ENCODE peak calls at places on chromosomes 13 and 19, in four cellular contexts. J, A, P and E are unnamed samples. For H3K27me3 and H3K9me3, the result is how much of the 10 kb centered on the place peaks cover.

GRCh38 chr19:11387154-11388034 is 3.3 kb upstream of the EPOR start:
- DNase-seq in A (no peak), P (no peak), J (no peak), E (no peak)

GRCh38 chr13:106753241-106753640 is 185.3 kb upstream of the ARGLU1 start:
- DNase-seq in J (no peak), A (peak), P (no peak), E (peak)

GRCh38 chr13:50244913-50245574 is 229.8 kb downstream of the KCNRG start:
- DNase-seq in A (peak), P (no peak), J (no peak), E (no peak)

GRCh38 chr19:5083547-5083965 is 114.6 kb downstream of the KDM4B start:
- DNase-seq in J (no peak), A (no peak), P (no peak), E (peak)

GRCh38 chr13:99741979-99742378 is 229.6 kb downstream of the ZIC5 start:
- DNase-seq in A (no peak), P (no peak), J (no peak), E (no peak)

GRCh38 chr19:17103177-17103576 is 27.6 kb downstream of the MYO9B start:
- DNase-seq in A (peak), J (peak), P (no peak), E (no peak)

GRCh38 chr13:46109451-46109850 is 4.6 kb upstream of the CPB2 start:
- DNase-seq in J (no peak), P (no peak), A (no peak), E (no peak)

GRCh38 chr19:53160350-53160749 is 1.5 kb upstream of the ZNF347 start:
- DNase-seq in A (no peak), P (no peak), J (no peak), E (no peak)

GRCh38 chr19:17389957-17390664 is 3.9 kb downstream of the CCDC194 start:
- DNase-seq in P (no peak), A (no peak), J (peak), E (no peak)

GRCh38 chr19:2274937-2275535 is 6.9 kb downstream of the PEAK3 start:
- DNase-seq in P (no peak), J (peak), A (peak), E (peak)

GRCh38 chr13:95254341-95254740 is 46.9 kb downstream of the ABCC4 start:
- DNase-seq in A (no peak), J (no peak), P (no peak), E (no peak)

GRCh38 chr19:46015080-46015960 is 7.5 kb downstream of the PGLYRP1 start:
- DNase-seq in J (peak), P (peak), A (no peak), E (peak)

GRCh38 chr19:33205531-33206260 is 11.6 kb downstream of the LRP3 start:
- DNase-seq in P (no peak), J (no peak), A (no peak), E (no peak)

GRCh38 chr19:48967346-48968178 is 2.5 kb downstream of the FTL start:
- DNase-seq in P (no peak), A (no peak), J (no peak), E (no peak)

GRCh38 chr19:9934132-9934950 is 2.0 kb downstream of the OLFM2 start:
- DNase-seq in P (peak), A (peak), J (peak), E (peak)

GRCh38 chr19:53333071-53333465 is 481 bp upstream of the ZNF845 start:
- DNase-seq in P (peak), J (peak), A (peak), E (peak)

GRCh38 chr13:35600137-35600536 is 123.6 kb upstream of the MAB21L1 start:
- DNase-seq in J (no peak), A (peak), P (no peak), E (no peak)

GRCh38 chr13:42745655-42746054 is 35.7 kb upstream of the FAM216B start:
- DNase-seq in J (no peak), P (no peak), A (no peak), E (no peak)

GRCh38 chr13:26663801-26664200 is 96.8 kb downstream of the GPR12 start:
- DNase-seq in P (no peak), J (no peak), A (peak), E (no peak)

GRCh38 chr19:33740811-33741396 is 55.8 kb upstream of the KCTD15 start:
- DNase-seq in J (peak), A (peak), P (no peak), E (no peak)

GRCh38 chr13:48304132-48304876 is 753 bp downstream of the RB1 start:
- DNase-seq in P (no peak), J (peak), A (peak), E (no peak)

GRCh38 chr13:101332583-101332982 is 83.7 kb downstream of the NALCN start:
- DNase-seq in A (no peak), P (no peak), J (no peak), E (no peak)

GRCh38 chr19:48711106-48711662 is 8.3 kb downstream of the MAMSTR start:
- DNase-seq in J (no peak), P (no peak), A (peak), E (no peak)

GRCh38 chr19:42480335-42481095 is 37.8 kb upstream of the CXCL17 start:
- DNase-seq in J (no peak), P (no peak), A (no peak), E (no peak)

GRCh38 chr19:29445246-29445645 is 80.5 kb upstream of the VSTM2B start:
- DNase-seq in J (no peak), P (no peak), A (no peak), E (no peak)

GRCh38 chr19:29439688-29440550 is 85.9 kb upstream of the VSTM2B start:
- DNase-seq in J (no peak), A (no peak), P (no peak), E (no peak)

GRCh38 chr19:29439021-29439420 is 86.8 kb upstream of the VSTM2B start:
- DNase-seq in A (no peak), J (no peak), P (no peak), E (no peak)

GRCh38 chr19:29442910-29443309 is 82.9 kb upstream of the VSTM2B start:
- DNase-seq in A (no peak), P (no peak), J (no peak), E (no peak)

GRCh38 chr19:29442094-29442493 is 83.7 kb upstream of the VSTM2B start:
- DNase-seq in P (no peak), J (no peak), A (no peak), E (no peak)
- H3K27me3 ChIP-seq in P (under half), J (under half), A (under half), E (under half)

GRCh38 chr13:41004875-41005693 is 14.0 kb downstream of the ELF1 start:
- DNase-seq in J (no peak), A (no peak), P (no peak), E (no peak)
- H3K9me3 ChIP-seq in J (under half), A (under half), P (under half), E (under half)

GRCh38 chr19:7926727-7927604 is 1.0 kb upstream of the CTXN1 start:
- DNase-seq in A (no peak), J (no peak), P (no peak), E (no peak)

GRCh38 chr19:7925171-7925837 is 631 bp downstream of the CTXN1 start:
- DNase-seq in J (peak), A (peak), P (peak), E (peak)

GRCh38 chr19:7927605-7928333 is 1.8 kb upstream of the CTXN1 start:
- DNase-seq in P (no peak), J (no peak), A (no peak), E (peak)

GRCh38 chr19:7924651-7925170 is 1.2 kb downstream of the CTXN1 start:
- DNase-seq in A (no peak), J (no peak), P (no peak), E (no peak)

DNA sequence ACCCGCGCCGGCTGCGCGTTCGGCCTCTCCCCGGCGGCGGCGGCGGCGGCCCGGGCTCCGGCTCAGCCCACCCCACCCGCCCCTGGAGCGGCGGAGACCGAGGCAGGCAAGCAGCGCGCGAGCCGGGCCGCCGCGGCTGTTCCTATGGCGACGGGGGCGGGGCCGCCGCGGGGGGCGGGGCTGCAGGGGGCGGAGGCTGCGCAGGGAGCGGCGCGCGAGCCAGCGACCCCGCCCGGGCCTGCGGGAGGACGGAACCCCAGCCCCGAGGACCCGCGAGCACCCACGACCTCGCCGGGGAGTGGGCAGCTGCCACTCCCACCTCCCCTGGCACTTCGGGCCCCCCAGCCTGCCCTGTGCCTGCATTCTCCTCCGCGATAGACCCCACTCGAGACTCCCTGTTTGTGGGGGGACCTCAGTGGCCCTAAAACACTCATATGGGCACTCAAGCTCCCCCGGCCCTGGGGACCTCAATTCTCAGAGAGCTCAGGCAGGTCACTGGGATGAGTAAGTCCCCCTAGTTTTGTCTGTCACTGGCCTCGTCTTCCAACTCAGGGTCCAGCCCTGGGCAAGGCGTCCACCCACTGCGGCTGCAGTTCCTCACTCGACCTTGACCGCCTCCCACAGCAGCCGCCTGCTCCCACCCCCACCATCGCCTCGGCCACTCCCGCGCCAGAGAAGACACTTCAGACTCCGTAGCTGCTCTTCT is at the start of gene CTXN1:
- DNase-seq in A (peak), P (peak), J (peak), E (peak)
- H3K27ac ChIP-seq in A (no peak), P (no peak), J (no peak), E (peak)

DNA sequence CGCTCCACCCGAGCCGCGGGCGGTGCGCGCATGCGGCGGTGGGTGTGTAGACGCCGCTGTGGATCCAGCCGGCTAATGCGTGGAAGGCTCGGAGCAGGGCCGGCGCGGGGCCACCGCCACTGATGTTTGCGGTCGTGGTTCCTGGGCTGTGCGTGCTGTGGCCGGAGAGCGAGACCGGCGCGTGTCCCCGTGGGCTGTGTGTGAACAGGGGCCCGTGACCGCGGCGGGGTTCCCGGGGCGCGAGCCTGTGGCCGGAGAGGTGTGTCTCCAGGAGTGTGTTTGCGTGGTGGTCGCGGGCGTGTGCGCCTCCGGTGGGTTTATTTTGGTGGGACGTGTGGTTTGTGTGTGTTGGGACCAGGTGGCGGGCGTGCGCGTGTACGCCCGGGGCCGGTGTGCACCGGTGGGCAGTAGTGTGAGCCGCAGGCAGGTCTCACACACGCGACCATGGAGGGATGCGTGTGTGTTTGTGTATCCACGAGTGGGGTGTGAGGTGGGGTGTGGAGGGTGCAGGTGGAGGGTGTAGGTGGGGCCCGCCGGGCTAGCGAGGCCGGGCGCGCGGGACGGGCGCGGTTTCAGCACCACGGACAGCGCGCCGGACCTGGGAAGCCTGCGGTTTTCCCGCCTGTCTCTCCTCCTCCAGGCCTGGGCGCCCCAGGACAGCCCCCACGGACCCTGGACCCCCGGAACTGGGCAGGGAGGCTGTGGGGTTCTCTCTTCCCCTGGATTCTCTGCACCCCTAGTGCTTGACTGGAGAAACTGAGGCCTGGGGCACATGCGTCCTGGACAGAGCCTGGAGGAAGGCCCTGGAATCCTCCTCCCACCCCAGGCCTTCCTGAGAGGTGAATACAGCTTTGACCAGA is 1.6 kb downstream of the HCN2 start:
- DNase-seq in P (no peak), A (no peak), J (no peak), E (no peak)
- H3K27me3 ChIP-seq in P (under half), A (under half), J (under half), E (under half)

GRCh38 chr19:56927294-56927693 is 86.8 kb upstream of the PEG3 start:
- DNase-seq in P (no peak), J (no peak), A (no peak), E (no peak)

GRCh38 chr19:56934438-56935090 is 94.0 kb upstream of the PEG3 start:
- DNase-seq in P (no peak), A (no peak), J (no peak), E (no peak)

GRCh38 chr19:56927791-56928207 is 87.3 kb upstream of the PEG3 start:
- DNase-seq in J (no peak), A (no peak), P (no peak), E (no peak)

GRCh38 chr19:56930647-56931592 is 90.4 kb upstream of the PEG3 start:
- DNase-seq in J (no peak), A (no peak), P (no peak), E (no peak)

DNA sequence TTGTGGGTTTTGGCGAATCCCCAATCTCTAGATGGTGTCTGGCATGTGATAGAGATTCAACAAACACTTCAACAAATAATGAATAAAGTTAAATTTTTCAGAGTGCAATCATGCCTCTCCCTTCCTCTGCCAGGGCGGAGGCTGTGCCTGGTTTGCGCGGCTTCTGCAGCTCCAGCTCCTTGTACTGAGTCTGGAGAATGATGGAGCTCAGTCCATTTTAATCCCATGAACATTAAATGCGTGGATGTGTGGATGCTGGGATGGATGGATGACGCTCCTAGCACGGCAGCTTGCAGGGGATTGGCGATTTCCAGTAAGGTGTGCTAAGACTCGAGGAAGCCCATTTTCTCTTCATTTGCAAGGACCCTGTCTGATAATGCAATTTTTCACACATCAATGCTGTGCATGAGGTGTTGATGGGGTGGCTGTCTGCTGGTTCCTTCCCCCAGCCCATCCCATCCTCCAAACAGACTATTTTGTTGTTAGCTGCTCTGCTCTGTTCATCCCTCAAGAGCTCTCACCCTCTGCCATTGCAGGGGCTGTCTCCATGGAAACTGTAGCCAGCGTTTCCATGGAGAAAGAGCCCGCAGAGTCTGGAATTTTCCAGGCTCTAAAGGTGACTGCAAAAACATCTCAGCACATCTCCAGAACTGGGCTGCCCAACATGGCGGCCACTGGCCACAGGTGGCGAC is 92.6 kb upstream of the PEG3 start:
- DNase-seq in J (no peak), A (no peak), P (no peak), E (no peak)
- H3K9me3 ChIP-seq in J (under half), A (under half), P (under half), E (under half)

GRCh38 chr19:38648789-38649304 is 1.4 kb downstream of the ACTN4 start:
- DNase-seq in A (no peak), P (no peak), J (no peak), E (no peak)

GRCh38 chr19:38649305-38650179 is 2.1 kb downstream of the ACTN4 start:
- DNase-seq in J (no peak), A (no peak), P (no peak), E (peak)

GRCh38 chr19:38644719-38645118 is 2.7 kb upstream of the ACTN4 start:
- DNase-seq in A (no peak), J (no peak), P (no peak), E (no peak)

GRCh38 chr19:38647966-38648788 is 728 bp downstream of the ACTN4 start:
- DNase-seq in J (no peak), A (peak), P (no peak), E (no peak)

DNA sequence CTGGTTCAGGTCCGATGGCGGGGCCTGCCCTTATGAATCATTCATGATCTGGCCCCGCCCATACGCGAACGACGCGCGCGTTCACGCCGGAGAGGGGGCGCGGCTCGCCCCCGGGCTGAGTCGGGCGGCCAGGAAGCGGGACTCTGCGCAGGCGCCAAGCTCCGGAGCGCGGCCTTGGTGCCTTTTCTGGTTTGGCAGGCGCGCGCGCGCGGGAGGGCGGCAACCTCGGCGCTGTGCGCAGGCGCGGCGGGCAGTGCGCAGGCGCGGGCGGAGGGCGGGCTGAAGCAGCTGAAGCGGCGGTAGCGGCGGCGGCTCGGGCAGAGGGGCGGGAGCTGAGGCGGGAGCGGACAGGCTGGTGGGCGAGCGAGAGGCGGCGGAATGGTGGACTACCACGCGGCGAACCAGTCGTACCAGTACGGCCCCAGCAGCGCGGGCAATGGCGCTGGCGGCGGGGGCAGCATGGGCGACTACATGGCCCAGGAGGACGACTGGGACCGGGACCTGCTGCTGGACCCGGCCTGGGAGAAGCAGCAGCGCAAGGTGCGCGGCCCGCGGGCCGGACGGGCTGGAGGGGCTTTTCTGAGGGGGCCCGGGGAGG is at the start of gene ACTN4:
- DNase-seq in P (peak), A (peak), J (peak), E (peak)
- H3K27ac ChIP-seq in P (peak), A (peak), J (peak), E (peak)